ENCODE peak calls at places on chromosome 5, in ten cellular contexts. One of them, this sample, is unnamed.
A peak's percentile ranks its signal among the peaks of the same experiment; 100 is the strongest.

GRCh38 chr5:137236266-137236665 is 262.9 kb downstream of the SPOCK1 start:
- DNase-seq in tibial artery: no peak
- DNase-seq in fibroblast of mammary gland: peak; percentile 45
- DNase-seq in WTC11: no peak
- DNase-seq in coronary artery: no peak
- DNase-seq in CD4-positive, alpha-beta T cell: no peak
- DNase-seq in SK-N-SH: no peak
- DNase-seq in GM13977: no peak
- DNase-seq in MM.1S: no peak
- DNase-seq in neural progenitor cell: no peak
- DNase-seq in this sample: no peak

GRCh38 chr5:151612689-151613427 is 21.7 kb upstream of the FAT2 start:
- DNase-seq in tibial artery: no peak
- DNase-seq in fibroblast of mammary gland: no peak
- DNase-seq in WTC11: no peak
- DNase-seq in coronary artery: no peak
- DNase-seq in CD4-positive, alpha-beta T cell: no peak
- DNase-seq in SK-N-SH: no peak
- DNase-seq in GM13977: peak; percentile 61
- DNase-seq in MM.1S: peak; percentile 74
- DNase-seq in neural progenitor cell: no peak
- DNase-seq in this sample: no peak

GRCh38 chr5:107597803-107598202 is 72.9 kb downstream of the EFNA5 start:
- DNase-seq in tibial artery: no peak
- DNase-seq in fibroblast of mammary gland: no peak
- DNase-seq in WTC11: no peak
- DNase-seq in coronary artery: no peak
- DNase-seq in CD4-positive, alpha-beta T cell: no peak
- DNase-seq in SK-N-SH: no peak
- DNase-seq in GM13977: no peak
- DNase-seq in MM.1S: no peak
- DNase-seq in neural progenitor cell: no peak
- DNase-seq in this sample: no peak

GRCh38 chr5:139856694-139857093 is 61.1 kb downstream of the PSD2 start:
- DNase-seq in tibial artery: no peak
- DNase-seq in fibroblast of mammary gland: no peak
- DNase-seq in WTC11: no peak
- DNase-seq in coronary artery: no peak
- DNase-seq in CD4-positive, alpha-beta T cell: no peak
- DNase-seq in SK-N-SH: peak; percentile 48
- DNase-seq in GM13977: no peak
- DNase-seq in MM.1S: no peak
- DNase-seq in neural progenitor cell: no peak
- DNase-seq in this sample: no peak

GRCh38 chr5:94103507-94104245 is 362.3 kb upstream of the POU5F2 start:
- DNase-seq in tibial artery: no peak
- DNase-seq in fibroblast of mammary gland: no peak
- DNase-seq in WTC11: no peak
- DNase-seq in coronary artery: no peak
- DNase-seq in CD4-positive, alpha-beta T cell: no peak
- DNase-seq in SK-N-SH: no peak
- DNase-seq in GM13977: no peak
- DNase-seq in MM.1S: no peak
- DNase-seq in neural progenitor cell: no peak
- DNase-seq in this sample: no peak

GRCh38 chr5:54669285-54669684 is 151.7 kb downstream of the SNX18 start:
- DNase-seq in tibial artery: no peak
- DNase-seq in fibroblast of mammary gland: peak; percentile 71
- DNase-seq in WTC11: no peak
- DNase-seq in coronary artery: no peak
- DNase-seq in CD4-positive, alpha-beta T cell: no peak
- DNase-seq in SK-N-SH: no peak
- DNase-seq in GM13977: no peak
- DNase-seq in MM.1S: no peak
- DNase-seq in neural progenitor cell: no peak
- DNase-seq in this sample: no peak

GRCh38 chr5:116696356-116696755 is 121.7 kb upstream of the SEMA6A start:
- DNase-seq in tibial artery: no peak
- DNase-seq in fibroblast of mammary gland: peak; percentile 12
- DNase-seq in WTC11: no peak
- DNase-seq in coronary artery: no peak
- DNase-seq in CD4-positive, alpha-beta T cell: no peak
- DNase-seq in SK-N-SH: peak; percentile 27
- DNase-seq in GM13977: peak; percentile 25
- DNase-seq in MM.1S: no peak
- DNase-seq in neural progenitor cell: peak; percentile 16
- DNase-seq in this sample: no peak

GRCh38 chr5:132491368-132492364 is 1.1 kb upstream of the IRF1 start:
- DNase-seq in tibial artery: no peak
- DNase-seq in fibroblast of mammary gland: no peak
- DNase-seq in WTC11: peak; percentile 30
- DNase-seq in coronary artery: peak; percentile 74
- DNase-seq in CD4-positive, alpha-beta T cell: peak; percentile 38
- DNase-seq in SK-N-SH: no peak
- DNase-seq in GM13977: peak; percentile 63
- DNase-seq in MM.1S: no peak
- DNase-seq in neural progenitor cell: peak; percentile 21
- DNase-seq in this sample: no peak

GRCh38 chr5:179820483-179821297 is at the start of gene SQSTM1:
- DNase-seq in tibial artery: peak; percentile 66
- DNase-seq in fibroblast of mammary gland: peak; percentile 70
- DNase-seq in WTC11: peak; percentile 73
- DNase-seq in coronary artery: peak; percentile 89
- DNase-seq in CD4-positive, alpha-beta T cell: peak; percentile 88
- DNase-seq in SK-N-SH: peak; percentile 95
- DNase-seq in GM13977: peak; percentile 95
- DNase-seq in MM.1S: peak; percentile 82
- DNase-seq in neural progenitor cell: peak; percentile 92
- DNase-seq in this sample: no peak

GRCh38 chr5:127697894-127698600 is 5.1 kb upstream of the CCDC192 start:
- DNase-seq in tibial artery: no peak
- DNase-seq in fibroblast of mammary gland: peak; percentile 30
- DNase-seq in WTC11: no peak
- DNase-seq in coronary artery: no peak
- DNase-seq in CD4-positive, alpha-beta T cell: no peak
- DNase-seq in SK-N-SH: no peak
- DNase-seq in GM13977: no peak
- DNase-seq in MM.1S: no peak
- DNase-seq in neural progenitor cell: no peak
- DNase-seq in this sample: no peak

DNA sequence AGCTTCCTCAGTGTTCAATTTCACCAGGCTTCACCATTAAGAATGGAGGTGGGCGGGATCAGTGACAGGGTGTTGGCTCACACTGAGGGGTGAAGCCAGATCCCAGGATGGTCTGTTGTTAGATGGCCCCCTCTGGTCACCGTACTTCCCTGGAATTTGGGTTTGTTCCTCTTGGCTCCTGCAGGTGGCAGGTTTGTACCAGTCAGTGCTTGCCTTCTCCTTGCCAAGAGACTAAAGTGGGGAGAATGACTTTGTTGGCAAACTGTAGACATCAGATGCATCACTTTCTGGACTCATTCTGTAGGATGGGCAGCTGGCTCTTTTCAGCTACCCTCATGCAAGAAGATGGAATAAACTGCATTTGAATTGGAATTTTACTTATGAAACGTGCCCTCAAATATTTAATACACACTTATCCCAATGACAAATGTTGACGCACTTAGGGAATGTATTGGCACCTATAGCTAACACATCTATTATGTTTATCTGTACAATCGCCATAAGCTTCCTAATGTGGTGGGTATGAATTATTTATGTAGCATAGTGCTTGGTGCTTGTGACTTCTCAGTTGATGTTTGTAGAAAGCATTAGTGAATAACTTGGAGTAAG is 31.4 kb upstream of the ANKRD55 start:
- DNase-seq in tibial artery: no peak
- DNase-seq in fibroblast of mammary gland: peak; percentile 75
- DNase-seq in WTC11: peak; percentile 65
- DNase-seq in coronary artery: no peak
- DNase-seq in CD4-positive, alpha-beta T cell: no peak
- DNase-seq in SK-N-SH: peak; percentile 56
- DNase-seq in GM13977: no peak
- DNase-seq in MM.1S: peak; percentile 47
- DNase-seq in neural progenitor cell: peak; percentile 77
- DNase-seq in this sample: no peak
- TF ChIP-seq CTCF in tibial artery: peak; percentile 37
- TF ChIP-seq CTCF in fibroblast of mammary gland: peak; percentile 67
- TF ChIP-seq CTCF in WTC11: peak; percentile 63
- TF ChIP-seq CTCF in coronary artery: no peak
- TF ChIP-seq CTCF in CD4-positive, alpha-beta T cell: peak; percentile 50
- TF ChIP-seq CTCF in SK-N-SH: peak; percentile 58
- TF ChIP-seq CTCF in GM13977: peak; percentile 54
- TF ChIP-seq CTCF in MM.1S: peak; percentile 80
- TF ChIP-seq CTCF in neural progenitor cell: peak; percentile 70
- TF ChIP-seq CTCF in this sample: peak; percentile 29

DNA sequence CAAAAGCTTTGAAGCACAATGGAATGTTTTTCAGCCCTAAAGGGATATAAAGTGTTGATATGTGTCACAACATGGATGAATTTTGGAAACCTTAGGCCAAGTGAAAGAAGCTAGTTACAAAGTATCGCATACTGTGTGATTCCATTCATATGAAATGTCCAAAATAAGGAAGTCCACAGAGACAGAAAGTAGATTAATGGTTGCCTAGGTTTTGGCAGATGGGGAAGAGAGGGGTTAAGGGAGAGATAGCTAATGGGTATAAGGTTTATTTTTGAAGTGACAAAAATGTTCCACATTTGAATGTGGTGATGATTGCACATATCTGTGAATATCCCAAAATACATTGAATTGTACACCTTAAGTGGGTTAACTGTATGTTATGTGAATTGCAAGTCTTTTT is 57.5 kb upstream of the MCCC2 start:
- DNase-seq in tibial artery: no peak
- DNase-seq in fibroblast of mammary gland: no peak
- DNase-seq in WTC11: no peak
- DNase-seq in coronary artery: no peak
- DNase-seq in CD4-positive, alpha-beta T cell: no peak
- DNase-seq in SK-N-SH: no peak
- DNase-seq in GM13977: no peak
- DNase-seq in MM.1S: no peak
- DNase-seq in neural progenitor cell: no peak
- DNase-seq in this sample: no peak
- TF ChIP-seq CTCF in tibial artery: no peak
- TF ChIP-seq CTCF in fibroblast of mammary gland: no peak
- TF ChIP-seq CTCF in WTC11: no peak
- TF ChIP-seq CTCF in coronary artery: no peak
- TF ChIP-seq CTCF in CD4-positive, alpha-beta T cell: no peak
- TF ChIP-seq CTCF in SK-N-SH: no peak
- TF ChIP-seq CTCF in GM13977: no peak
- TF ChIP-seq CTCF in MM.1S: no peak
- TF ChIP-seq CTCF in neural progenitor cell: no peak
- TF ChIP-seq CTCF in this sample: no peak

GRCh38 chr5:18043344-18043743 is 409.1 kb downstream of the TAF11L14 start:
- DNase-seq in tibial artery: no peak
- DNase-seq in fibroblast of mammary gland: no peak
- DNase-seq in WTC11: no peak
- DNase-seq in coronary artery: no peak
- DNase-seq in CD4-positive, alpha-beta T cell: no peak
- DNase-seq in SK-N-SH: no peak
- DNase-seq in GM13977: no peak
- DNase-seq in MM.1S: no peak
- DNase-seq in neural progenitor cell: no peak
- DNase-seq in this sample: no peak
- TF ChIP-seq CTCF in tibial artery: no peak
- TF ChIP-seq CTCF in fibroblast of mammary gland: no peak
- TF ChIP-seq CTCF in WTC11: no peak
- TF ChIP-seq CTCF in coronary artery: no peak
- TF ChIP-seq CTCF in CD4-positive, alpha-beta T cell: no peak
- TF ChIP-seq CTCF in SK-N-SH: no peak
- TF ChIP-seq CTCF in GM13977: no peak
- TF ChIP-seq CTCF in MM.1S: no peak
- TF ChIP-seq CTCF in neural progenitor cell: no peak
- TF ChIP-seq CTCF in this sample: no peak

DNA sequence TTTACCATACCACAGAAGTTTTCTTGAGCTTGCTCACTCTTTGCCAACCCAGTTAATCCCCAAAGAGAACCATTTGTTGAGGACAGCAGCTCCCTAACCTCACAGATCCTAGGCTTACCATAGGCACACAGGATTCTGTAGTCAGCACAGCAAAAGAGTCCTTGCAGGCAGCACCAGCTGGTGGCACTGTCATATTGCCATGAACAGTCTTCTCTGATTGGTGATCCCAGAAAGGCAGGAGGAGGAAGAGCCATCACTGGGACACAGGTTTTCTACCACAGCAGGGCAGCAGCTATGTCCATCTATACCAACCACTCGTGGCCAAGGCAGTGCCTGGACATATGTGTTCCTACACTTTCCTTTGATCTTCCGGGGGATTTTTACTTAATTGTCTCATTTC is 297.1 kb upstream of the CD180 start:
- DNase-seq in tibial artery: peak; percentile 49
- DNase-seq in fibroblast of mammary gland: peak; percentile 34
- DNase-seq in WTC11: peak; percentile 32
- DNase-seq in coronary artery: no peak
- DNase-seq in CD4-positive, alpha-beta T cell: no peak
- DNase-seq in SK-N-SH: peak; percentile 17
- DNase-seq in GM13977: peak; percentile 6
- DNase-seq in MM.1S: no peak
- DNase-seq in neural progenitor cell: peak; percentile 54
- DNase-seq in this sample: no peak
- TF ChIP-seq CTCF in tibial artery: peak; percentile 38
- TF ChIP-seq CTCF in fibroblast of mammary gland: peak; percentile 25
- TF ChIP-seq CTCF in WTC11: no peak
- TF ChIP-seq CTCF in coronary artery: no peak
- TF ChIP-seq CTCF in CD4-positive, alpha-beta T cell: no peak
- TF ChIP-seq CTCF in SK-N-SH: peak; percentile 17
- TF ChIP-seq CTCF in GM13977: peak; percentile 43
- TF ChIP-seq CTCF in MM.1S: no peak
- TF ChIP-seq CTCF in neural progenitor cell: peak; percentile 57
- TF ChIP-seq CTCF in this sample: no peak

GRCh38 chr5:176647030-176647869 is at the start of gene TSPAN17:
- DNase-seq in tibial artery: peak; percentile 100
- DNase-seq in fibroblast of mammary gland: peak; percentile 97
- DNase-seq in WTC11: peak; percentile 100
- DNase-seq in coronary artery: peak; percentile 100
- DNase-seq in CD4-positive, alpha-beta T cell: peak; percentile 99
- DNase-seq in SK-N-SH: peak; percentile 100
- DNase-seq in GM13977: peak; percentile 100
- DNase-seq in MM.1S: peak; percentile 99
- DNase-seq in neural progenitor cell: peak; percentile 100
- DNase-seq in this sample: peak; percentile 99
- TF ChIP-seq CTCF in tibial artery: peak; percentile 23
- TF ChIP-seq CTCF in fibroblast of mammary gland: no peak
- TF ChIP-seq CTCF in WTC11: no peak
- TF ChIP-seq CTCF in coronary artery: no peak
- TF ChIP-seq CTCF in CD4-positive, alpha-beta T cell: no peak
- TF ChIP-seq CTCF in SK-N-SH: peak; percentile 46
- TF ChIP-seq CTCF in GM13977: peak; percentile 42
- TF ChIP-seq CTCF in MM.1S: peak; percentile 34
- TF ChIP-seq CTCF in neural progenitor cell: peak; percentile 38
- TF ChIP-seq CTCF in this sample: no peak